ENCODE peak calls at places on chromosomes 1 and 21, in eight cellular contexts. One of them, this sample, is unnamed.

GRCh38 chr1:241738284-241738683 is 86.2 kb downstream of the WDR64 start:
- DNase-seq in A549: no peak
- DNase-seq in ascending aorta: no peak
- DNase-seq in ovary: no peak
- DNase-seq in GM23338: no peak
- DNase-seq in coronary artery: no peak
- DNase-seq in fibroblast of lung: no peak
- DNase-seq in lower lobe of right lung: no peak
- DNase-seq in this sample: no peak

GRCh38 chr21:39114871-39115658 is 68.2 kb downstream of the PSMG1 start:
- DNase-seq in fibroblast of lung: peak; percentile 80
- DNase-seq in lower lobe of right lung: no peak
- DNase-seq in A549: no peak
- DNase-seq in ovary: no peak
- DNase-seq in ascending aorta: no peak
- DNase-seq in coronary artery: no peak
- DNase-seq in GM23338: no peak
- DNase-seq in this sample: no peak

GRCh38 chr1:98382586-98382985 is 278.9 kb upstream of the SNX7 start:
- DNase-seq in lower lobe of right lung: no peak
- DNase-seq in A549: no peak
- DNase-seq in GM23338: no peak
- DNase-seq in fibroblast of lung: no peak
- DNase-seq in ascending aorta: no peak
- DNase-seq in ovary: no peak
- DNase-seq in coronary artery: no peak
- DNase-seq in this sample: no peak

GRCh38 chr1:208864366-208864965 is 620.3 kb upstream of the PLXNA2 start:
- DNase-seq in GM23338: no peak
- DNase-seq in coronary artery: no peak
- DNase-seq in ovary: no peak
- DNase-seq in A549: no peak
- DNase-seq in fibroblast of lung: no peak
- DNase-seq in ascending aorta: no peak
- DNase-seq in lower lobe of right lung: no peak
- DNase-seq in this sample: no peak

GRCh38 chr1:230863449-230863848 is 4.9 kb downstream of the C1orf198 start:
- DNase-seq in coronary artery: no peak
- DNase-seq in A549: no peak
- DNase-seq in GM23338: peak; percentile 46
- DNase-seq in ascending aorta: no peak
- DNase-seq in ovary: no peak
- DNase-seq in lower lobe of right lung: peak; percentile 83
- DNase-seq in fibroblast of lung: no peak
- DNase-seq in this sample: peak; percentile 93

GRCh38 chr1:202016022-202016624 is 5.7 kb downstream of the ELF3 start:
- DNase-seq in GM23338: no peak
- DNase-seq in lower lobe of right lung: no peak
- DNase-seq in coronary artery: no peak
- DNase-seq in A549: peak; percentile 79
- DNase-seq in fibroblast of lung: peak; percentile 31
- DNase-seq in ovary: no peak
- DNase-seq in ascending aorta: no peak
- DNase-seq in this sample: no peak

GRCh38 chr1:188281927-188282326 is 1453.2 kb downstream of the PLA2G4A start:
- DNase-seq in ascending aorta: no peak
- DNase-seq in coronary artery: no peak
- DNase-seq in GM23338: no peak
- DNase-seq in lower lobe of right lung: no peak
- DNase-seq in A549: no peak
- DNase-seq in fibroblast of lung: no peak
- DNase-seq in ovary: no peak
- DNase-seq in this sample: no peak

GRCh38 chr1:235207202-235207565 is 46.1 kb upstream of the RBM34 start:
- DNase-seq in ascending aorta: no peak
- DNase-seq in lower lobe of right lung: no peak
- DNase-seq in fibroblast of lung: peak; percentile 52
- DNase-seq in ovary: no peak
- DNase-seq in A549: no peak
- DNase-seq in coronary artery: no peak
- DNase-seq in GM23338: no peak
- DNase-seq in this sample: no peak

GRCh38 chr1:180773210-180773865 is 139.4 kb upstream of the KIAA1614 start:
- DNase-seq in ascending aorta: no peak
- DNase-seq in lower lobe of right lung: no peak
- DNase-seq in GM23338: no peak
- DNase-seq in coronary artery: no peak
- DNase-seq in A549: no peak
- DNase-seq in fibroblast of lung: peak; percentile 79
- DNase-seq in ovary: no peak
- DNase-seq in this sample: no peak

GRCh38 chr1:181656491-181656890 is 173.2 kb downstream of the CACNA1E start:
- DNase-seq in lower lobe of right lung: no peak
- DNase-seq in coronary artery: no peak
- DNase-seq in A549: no peak
- DNase-seq in GM23338: no peak
- DNase-seq in fibroblast of lung: peak; percentile 28
- DNase-seq in ovary: no peak
- DNase-seq in ascending aorta: no peak
- DNase-seq in this sample: no peak

GRCh38 chr1:201471772-201472171 is 2.8 kb upstream of the PHLDA3 start:
- DNase-seq in coronary artery: no peak
- DNase-seq in ascending aorta: no peak
- DNase-seq in GM23338: no peak
- DNase-seq in fibroblast of lung: peak; percentile 60
- DNase-seq in lower lobe of right lung: no peak
- DNase-seq in ovary: no peak
- DNase-seq in A549: no peak
- DNase-seq in this sample: no peak

GRCh38 chr1:23590058-23590783 is 30.9 kb upstream of the ID3 start:
- DNase-seq in ovary: no peak
- DNase-seq in lower lobe of right lung: no peak
- DNase-seq in coronary artery: no peak
- DNase-seq in A549: peak; percentile 33
- DNase-seq in fibroblast of lung: no peak
- DNase-seq in ascending aorta: no peak
- DNase-seq in GM23338: no peak
- DNase-seq in this sample: no peak

GRCh38 chr1:91404151-91405012 is at the start of gene HFM1:
- DNase-seq in lower lobe of right lung: peak; percentile 78
- DNase-seq in ovary: peak; percentile 89
- DNase-seq in coronary artery: no peak
- DNase-seq in fibroblast of lung: peak; percentile 82
- DNase-seq in A549: peak; percentile 73
- DNase-seq in ascending aorta: peak; percentile 8
- DNase-seq in GM23338: peak; percentile 93
- DNase-seq in this sample: peak; percentile 26
- TF ChIP-seq CTCF in lower lobe of right lung: no peak
- TF ChIP-seq CTCF in ovary: no peak
- TF ChIP-seq CTCF in coronary artery: no peak
- TF ChIP-seq CTCF in fibroblast of lung: peak; percentile 8
- TF ChIP-seq CTCF in A549: no peak
- TF ChIP-seq CTCF in ascending aorta: no peak
- TF ChIP-seq CTCF in GM23338: peak; percentile 14
- TF ChIP-seq CTCF in this sample: no peak

GRCh38 chr1:50742523-50742922 is 217.5 kb downstream of the FAF1 start:
- DNase-seq in GM23338: no peak
- DNase-seq in coronary artery: no peak
- DNase-seq in ascending aorta: no peak
- DNase-seq in lower lobe of right lung: no peak
- DNase-seq in fibroblast of lung: peak; percentile 36
- DNase-seq in ovary: no peak
- DNase-seq in A549: no peak
- DNase-seq in this sample: no peak
- TF ChIP-seq CTCF in GM23338: no peak
- TF ChIP-seq CTCF in coronary artery: no peak
- TF ChIP-seq CTCF in ascending aorta: no peak
- TF ChIP-seq CTCF in lower lobe of right lung: no peak
- TF ChIP-seq CTCF in fibroblast of lung: no peak
- TF ChIP-seq CTCF in ovary: no peak
- TF ChIP-seq CTCF in A549: no peak
- TF ChIP-seq CTCF in this sample: no peak

GRCh38 chr1:170931650-170932049 is 3.7 kb upstream of the MROH9 start:
- DNase-seq in GM23338: peak; percentile 28
- DNase-seq in ascending aorta: no peak
- DNase-seq in A549: no peak
- DNase-seq in lower lobe of right lung: no peak
- DNase-seq in ovary: no peak
- DNase-seq in fibroblast of lung: no peak
- DNase-seq in coronary artery: no peak
- DNase-seq in this sample: no peak

GRCh38 chr1:170929412-170929834 is 5.9 kb upstream of the MROH9 start:
- DNase-seq in fibroblast of lung: peak; percentile 45
- DNase-seq in ascending aorta: no peak
- DNase-seq in coronary artery: no peak
- DNase-seq in GM23338: peak; percentile 2
- DNase-seq in A549: no peak
- DNase-seq in lower lobe of right lung: no peak
- DNase-seq in ovary: no peak
- DNase-seq in this sample: no peak

GRCh38 chr1:170929835-170930554 is 5.3 kb upstream of the MROH9 start:
- DNase-seq in coronary artery: no peak
- DNase-seq in A549: peak; percentile 50
- DNase-seq in lower lobe of right lung: no peak
- DNase-seq in fibroblast of lung: peak; percentile 60
- DNase-seq in ascending aorta: no peak
- DNase-seq in ovary: peak; percentile 21
- DNase-seq in GM23338: peak; percentile 74
- DNase-seq in this sample: peak; percentile 14

GRCh38 chr1:170932236-170932635 is 3.1 kb upstream of the MROH9 start:
- DNase-seq in coronary artery: no peak
- DNase-seq in GM23338: peak; percentile 17
- DNase-seq in lower lobe of right lung: no peak
- DNase-seq in A549: no peak
- DNase-seq in fibroblast of lung: no peak
- DNase-seq in ascending aorta: no peak
- DNase-seq in ovary: no peak
- DNase-seq in this sample: no peak

GRCh38 chr1:170927955-170928850 is 7.1 kb upstream of the MROH9 start:
- DNase-seq in coronary artery: no peak
- DNase-seq in GM23338: peak; percentile 24
- DNase-seq in ascending aorta: no peak
- DNase-seq in A549: peak; percentile 5
- DNase-seq in ovary: no peak
- DNase-seq in lower lobe of right lung: no peak
- DNase-seq in fibroblast of lung: peak; percentile 7
- DNase-seq in this sample: no peak
- TF ChIP-seq CTCF in coronary artery: no peak
- TF ChIP-seq CTCF in GM23338: peak; percentile 30
- TF ChIP-seq CTCF in ascending aorta: no peak
- TF ChIP-seq CTCF in A549: no peak
- TF ChIP-seq CTCF in ovary: no peak
- TF ChIP-seq CTCF in lower lobe of right lung: no peak
- TF ChIP-seq CTCF in fibroblast of lung: no peak
- TF ChIP-seq CTCF in this sample: peak; percentile 38

DNA sequence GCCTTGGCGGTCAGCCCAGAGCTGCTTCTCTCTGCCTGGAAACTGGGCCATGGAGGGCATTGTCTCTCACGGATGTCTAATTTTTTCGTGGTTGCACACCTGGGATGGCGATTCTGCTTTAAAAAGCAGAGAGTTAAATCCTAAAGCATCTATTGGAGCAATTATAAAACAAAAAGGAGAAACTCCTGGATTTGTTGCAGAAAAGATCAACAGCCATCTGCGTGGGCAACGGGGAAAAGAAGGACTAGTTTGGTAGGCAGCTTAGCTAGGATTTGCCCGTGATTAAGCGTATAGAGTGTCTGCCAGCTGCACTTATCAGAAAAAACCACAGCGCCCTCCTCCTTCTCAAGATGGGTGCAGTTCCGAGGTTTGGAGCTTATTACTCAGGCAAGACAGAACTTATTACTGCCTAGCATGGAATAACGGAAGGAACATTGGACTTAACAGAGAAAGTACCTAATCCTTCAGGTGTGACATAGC is 524 bp upstream of the SLC25A24 start:
- DNase-seq in ascending aorta: no peak
- DNase-seq in coronary artery: peak; percentile 74
- DNase-seq in ovary: no peak
- DNase-seq in A549: peak; percentile 80
- DNase-seq in lower lobe of right lung: no peak
- DNase-seq in GM23338: peak; percentile 35
- DNase-seq in fibroblast of lung: peak; percentile 88
- DNase-seq in this sample: peak; percentile 39
- TF ChIP-seq CTCF in ascending aorta: no peak
- TF ChIP-seq CTCF in coronary artery: no peak
- TF ChIP-seq CTCF in ovary: no peak
- TF ChIP-seq CTCF in A549: peak; percentile 38
- TF ChIP-seq CTCF in lower lobe of right lung: no peak
- TF ChIP-seq CTCF in GM23338: peak; percentile 28
- TF ChIP-seq CTCF in fibroblast of lung: peak; percentile 21
- TF ChIP-seq CTCF in this sample: peak; percentile 54

DNA sequence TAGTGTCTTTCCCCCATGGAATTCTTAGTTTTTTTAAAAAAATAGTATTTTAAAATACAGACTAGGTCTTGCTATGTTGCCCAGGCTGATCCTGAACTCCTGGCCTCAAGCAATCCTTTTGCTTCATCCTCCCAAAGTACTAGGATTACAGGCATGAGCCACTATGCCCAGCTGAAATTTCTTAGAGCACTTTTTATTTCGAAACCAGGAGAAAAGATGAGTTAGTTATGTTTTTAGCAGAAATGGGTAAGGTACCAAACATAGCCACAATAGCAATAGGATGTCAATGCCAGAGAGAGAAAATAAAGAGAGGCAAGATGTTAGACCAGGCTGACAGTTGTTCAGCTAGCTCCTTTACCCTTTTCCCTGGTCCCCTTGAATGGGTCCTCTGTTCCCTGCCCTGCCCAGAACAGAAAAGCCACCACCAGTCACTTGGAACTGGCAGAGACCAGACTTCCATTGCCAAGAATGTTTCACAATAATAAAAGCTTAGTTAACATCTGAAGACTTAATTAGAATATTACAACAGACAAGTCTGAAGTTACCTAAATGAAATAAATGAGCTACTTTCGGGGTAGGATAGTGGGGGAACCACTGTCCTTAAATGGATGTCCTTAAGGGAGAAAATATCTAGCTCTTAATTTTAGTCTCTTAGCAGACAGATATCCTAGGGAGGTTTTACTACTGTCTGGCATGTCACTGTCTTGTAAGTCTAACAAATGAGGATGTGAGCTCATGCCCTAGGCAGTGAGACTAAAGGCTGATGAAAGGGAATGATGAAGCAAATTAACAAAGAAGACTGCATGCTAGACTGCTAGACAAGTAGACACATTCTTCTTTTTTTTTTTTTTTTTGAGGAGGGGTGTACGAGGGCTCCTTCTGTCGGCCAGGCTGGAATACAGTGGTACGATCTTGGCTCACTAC is 54.2 kb downstream of the ABL2 start:
- DNase-seq in ovary: no peak
- DNase-seq in lower lobe of right lung: no peak
- DNase-seq in ascending aorta: no peak
- DNase-seq in GM23338: no peak
- DNase-seq in fibroblast of lung: peak; percentile 87
- DNase-seq in coronary artery: no peak
- DNase-seq in A549: peak; percentile 56
- DNase-seq in this sample: no peak
- TF ChIP-seq CTCF in ovary: no peak
- TF ChIP-seq CTCF in lower lobe of right lung: no peak
- TF ChIP-seq CTCF in ascending aorta: no peak
- TF ChIP-seq CTCF in GM23338: no peak
- TF ChIP-seq CTCF in fibroblast of lung: no peak
- TF ChIP-seq CTCF in coronary artery: no peak
- TF ChIP-seq CTCF in A549: no peak
- TF ChIP-seq CTCF in this sample: no peak

GRCh38 chr1:101200513-101200912 is 36.3 kb upstream of the S1PR1 start:
- DNase-seq in fibroblast of lung: peak; percentile 94
- DNase-seq in lower lobe of right lung: no peak
- DNase-seq in A549: peak; percentile 6
- DNase-seq in ovary: no peak
- DNase-seq in coronary artery: no peak
- DNase-seq in GM23338: peak; percentile 64
- DNase-seq in ascending aorta: no peak
- DNase-seq in this sample: no peak
- TF ChIP-seq CTCF in fibroblast of lung: no peak
- TF ChIP-seq CTCF in lower lobe of right lung: no peak
- TF ChIP-seq CTCF in A549: no peak
- TF ChIP-seq CTCF in ovary: no peak
- TF ChIP-seq CTCF in coronary artery: no peak
- TF ChIP-seq CTCF in GM23338: no peak
- TF ChIP-seq CTCF in ascending aorta: no peak
- TF ChIP-seq CTCF in this sample: no peak

This sample was measured in LNCaP clone FGC.